ENCODE peak calls at places on chromosomes 1 and 21, in six cellular contexts. A is SK-N-SH, D is IMR-90, Q is mammary epithelial cell, V is GM23338, U is tibial nerve. E is an unnamed sample. For H3K4me1, the result is how much of the 10 kb centered on the place peaks cover.

GRCh38 chr1:46369542-46370213 is 24.4 kb upstream of the FAAH start:
- DNase-seq in D (peak), U (no peak), Q (no peak), V (no peak), A (no peak), E (no peak)

GRCh38 chr1:187003353-187003752 is 174.6 kb downstream of the PLA2G4A start:
- DNase-seq in V (no peak), U (no peak), D (no peak), A (no peak), Q (no peak), E (no peak)

GRCh38 chr1:198108646-198109045 is 48.2 kb upstream of the NEK7 start:
- DNase-seq in A (no peak), D (no peak), V (no peak), U (no peak), Q (no peak), E (no peak)

GRCh38 chr1:117000142-117000541 is 1.4 kb upstream of the CD101 start:
- DNase-seq in V (no peak), D (no peak), A (no peak), U (no peak), Q (no peak), E (no peak)

GRCh38 chr1:153058826-153059784 is 1.8 kb upstream of the SPRR2A start:
- DNase-seq in V (peak), D (no peak), Q (peak), U (no peak), A (no peak), E (peak)

GRCh38 chr21:33403128-33403785 is at the start of gene IFNGR2:
- DNase-seq in V (peak), Q (peak), D (no peak), U (no peak), A (peak), E (peak)

GRCh38 chr1:92708368-92708950 is 76.4 kb downstream of the EVI5 start:
- DNase-seq in D (peak), A (no peak), Q (no peak), U (no peak), V (no peak), E (no peak)

GRCh38 chr1:93219443-93219842 is 38.9 kb downstream of the CCDC18 start:
- DNase-seq in V (no peak), A (no peak), U (no peak), Q (peak), D (no peak), E (no peak)

GRCh38 chr1:166167395-166167922 is 658 bp upstream of the FAM78B start:
- DNase-seq in Q (no peak), U (no peak), D (no peak), A (no peak), V (peak), E (no peak)

GRCh38 chr1:218604217-218604616 is 259.1 kb downstream of the TGFB2 start:
- DNase-seq in V (no peak), D (peak), Q (no peak), A (no peak), U (no peak), E (no peak)

GRCh38 chr1:44985747-44986359 is 542 bp downstream of the EIF2B3 start:
- DNase-seq in V (no peak), Q (peak), A (no peak), D (peak), U (no peak), E (no peak)

GRCh38 chr21:43975469-43976098 is 36.5 kb upstream of the TRAPPC10 start:
- DNase-seq in Q (peak), V (peak), U (peak), A (peak), D (peak), E (peak)

GRCh38 chr1:38586993-38587646 is 272.5 kb downstream of the RRAGC start:
- DNase-seq in U (no peak), D (no peak), A (peak), V (peak), Q (peak), E (peak)

GRCh38 chr1:243447342-243447741 is 191.5 kb downstream of the SDCCAG8 start:
- DNase-seq in D (peak), V (no peak), A (no peak), U (no peak), Q (peak), E (no peak)

GRCh38 chr1:55211456-55211855 is 3.7 kb downstream of the USP24 start:
- DNase-seq in A (no peak), Q (no peak), V (no peak), D (peak), U (no peak), E (no peak)

GRCh38 chr1:221741364-221741970 is 422 bp downstream of the DUSP10 start:
- DNase-seq in D (peak), A (peak), Q (no peak), V (peak), U (no peak), E (no peak)

GRCh38 chr1:220368352-220369265 is 96.4 kb upstream of the RAB3GAP2 start:
- DNase-seq in Q (peak), A (no peak), V (peak), D (no peak), U (no peak), E (no peak)

GRCh38 chr21:45538381-45539045 is 3.7 kb downstream of the SLC19A1 start:
- DNase-seq in D (no peak), U (peak), Q (no peak), A (no peak), V (no peak), E (peak)

GRCh38 chr1:210516675-210517459 is 188.2 kb downstream of the HHAT start:
- DNase-seq in V (no peak), D (no peak), Q (no peak), U (no peak), A (peak), E (no peak)

GRCh38 chr1:51671527-51672325 is 54.8 kb downstream of the OSBPL9 start:
- DNase-seq in Q (no peak), D (peak), A (peak), V (no peak), U (no peak), E (no peak)

GRCh38 chr1:235908742-235909520 is 42.2 kb upstream of the LYST start:
- DNase-seq in A (no peak), V (no peak), D (peak), U (no peak), Q (peak), E (no peak)

GRCh38 chr1:230176871-230177411 is 109.9 kb downstream of the GALNT2 start:
- DNase-seq in V (no peak), D (peak), U (peak), A (peak), Q (no peak), E (no peak)

GRCh38 chr21:45018131-45019075 is 56.0 kb upstream of the ADARB1 start:
- DNase-seq in U (no peak), D (no peak), V (no peak), Q (no peak), A (peak), E (no peak)

GRCh38 chr1:2374260-2375155 is 16.8 kb downstream of the MORN1 start:
- DNase-seq in V (no peak), U (no peak), A (no peak), D (no peak), Q (no peak), E (no peak)

GRCh38 chr1:178091986-178092745 is 1.7 kb upstream of the RASAL2 start:
- DNase-seq in Q (peak), V (no peak), A (no peak), D (peak), U (no peak), E (peak)

GRCh38 chr1:9671377-9672140 is 20.0 kb downstream of the PIK3CD start:
- DNase-seq in A (no peak), U (no peak), D (peak), V (no peak), Q (peak), E (no peak)

GRCh38 chr1:2587071-2587859 is 688 bp downstream of the PRXL2B start:
- DNase-seq in A (peak), U (no peak), Q (peak), D (peak), V (peak), E (no peak)

GRCh38 chr1:218510153-218510772 is 165.1 kb downstream of the TGFB2 start:
- DNase-seq in Q (no peak), A (no peak), V (no peak), D (no peak), U (no peak), E (no peak)

GRCh38 chr1:41444796-41445195 is 39.7 kb downstream of the EDN2 start:
- DNase-seq in Q (no peak), V (no peak), D (no peak), A (no peak), U (no peak), E (no peak)
- TF ChIP-seq CTCF in Q (no peak), V (no peak), D (no peak), A (no peak), U (no peak), E (no peak)

DNA sequence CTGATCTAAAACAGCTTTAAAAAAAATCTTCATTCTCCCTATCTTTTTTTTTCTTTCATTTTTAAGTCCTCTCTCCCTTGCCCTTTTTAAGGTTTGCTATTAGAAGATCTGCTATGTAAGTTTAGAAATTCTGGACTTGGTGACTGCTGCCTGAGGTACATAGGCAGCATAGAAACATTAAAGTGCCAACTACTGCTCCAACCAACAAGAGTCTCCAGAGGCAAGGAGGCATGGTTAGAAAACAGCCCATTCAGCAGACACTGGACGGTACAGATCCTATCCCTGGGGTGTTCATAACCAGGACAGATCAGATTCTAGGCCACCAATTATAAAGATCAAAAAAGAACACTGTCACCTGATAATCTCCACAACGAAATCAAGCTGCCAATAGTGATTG is 36.6 kb downstream of the GPR3 start:
- DNase-seq in Q (no peak), V (no peak), D (no peak), U (no peak), A (no peak), E (no peak)
- H3K4me1 ChIP-seq in Q (under half), V (under half), D (under half), U (half or more), A (under half), E (under half)

GRCh38 chr1:6180215-6180577 is at the start of gene CHD5:
- DNase-seq in V (peak), D (no peak), Q (no peak), U (no peak), A (peak), E (no peak)
- TF ChIP-seq CTCF in V (peak), D (peak), Q (no peak), U (no peak), A (peak), E (no peak)

DNA sequence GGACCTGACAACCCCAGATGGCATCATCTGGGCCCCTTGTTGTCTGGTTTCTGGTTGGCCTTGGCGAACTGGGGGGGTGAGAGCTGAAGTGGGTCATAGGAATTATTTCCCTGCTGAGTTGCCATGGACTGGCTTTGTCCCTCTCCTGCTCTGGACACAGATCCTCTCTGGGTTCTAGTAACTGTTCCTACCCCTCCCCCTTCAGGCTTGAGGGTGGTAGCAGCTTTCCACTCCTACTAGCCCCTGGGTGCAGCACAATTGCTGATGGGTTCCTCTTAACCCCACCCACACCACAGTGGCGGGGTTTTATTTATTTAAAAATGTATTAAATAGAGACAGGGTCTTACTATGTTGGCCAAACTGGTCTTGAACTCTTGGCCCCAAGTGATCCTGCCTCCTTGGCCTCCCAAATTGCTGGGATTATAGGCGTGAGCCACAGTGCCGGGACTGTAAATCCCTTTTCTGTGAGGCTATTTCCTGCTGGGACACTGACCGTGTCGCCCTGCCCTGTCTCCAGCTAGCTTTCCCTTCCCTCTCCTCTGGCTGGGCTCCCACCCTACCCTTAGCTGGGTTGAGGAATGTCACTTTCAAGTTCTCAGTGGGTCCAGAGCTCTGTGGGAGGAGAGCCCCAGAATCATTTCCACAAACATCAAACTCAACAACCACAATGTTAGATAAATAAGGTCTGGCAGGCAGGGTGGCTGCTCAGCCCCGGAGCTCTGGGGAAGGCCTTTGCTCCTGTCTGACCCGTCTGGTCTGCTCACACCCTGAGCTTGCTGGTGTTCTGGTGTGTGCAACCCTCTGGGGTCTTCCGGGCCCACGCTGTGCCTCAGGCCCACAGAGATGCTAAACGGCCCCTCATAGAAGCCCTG is 112.7 kb upstream of the WNT4 start:
- DNase-seq in A (no peak), V (no peak), U (no peak), D (no peak), Q (no peak), E (no peak)
- H3K4me1 ChIP-seq in A (under half), V (under half), U (under half), D (under half), Q (under half), E (under half)

DNA sequence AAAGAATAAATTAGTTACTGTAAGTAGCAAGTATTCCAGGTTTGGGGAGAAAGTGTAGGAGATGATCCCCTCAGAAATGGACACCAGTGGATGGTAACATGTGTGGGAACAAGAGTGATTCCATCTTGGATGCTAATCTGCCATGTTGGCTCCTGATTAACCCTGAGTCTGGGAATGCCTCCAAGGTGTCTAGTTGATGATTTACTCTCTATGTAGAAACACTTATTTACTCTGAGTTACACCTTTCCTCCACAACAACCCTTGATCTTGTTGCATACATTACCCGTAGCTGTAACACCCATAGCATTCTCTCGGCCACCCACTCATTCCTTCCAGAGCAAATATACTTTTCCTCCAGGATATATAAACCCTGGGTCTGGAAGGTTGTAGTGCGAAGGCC is 315.9 kb upstream of the GREM2 start:
- DNase-seq in A (no peak), V (no peak), U (no peak), D (no peak), Q (no peak), E (no peak)
- TF ChIP-seq CTCF in A (no peak), V (no peak), U (no peak), D (no peak), Q (no peak), E (no peak)